ENCODE peak calls at places on chromosomes 2 and 18, in seven cellular contexts. G is kidney epithelial cell, B is WERI-Rb-1, W is left ventricle myocardium inferior, R is AG04450, Y is astrocyte of the cerebellum, O is pancreas. A is an unnamed sample.

GRCh38 chr2:33291278-33292013 is 185.0 kb upstream of the RASGRP3 start:
- DNase-seq in R (peak), B (no peak), G (peak), W (no peak), Y (peak), O (peak), A (no peak)

GRCh38 chr2:70596739-70597138 is 43.1 kb upstream of the TGFA start:
- DNase-seq in O (no peak), Y (no peak), G (peak), W (no peak), R (no peak), B (no peak), A (no peak)

GRCh38 chr18:56647071-56647470 is 4.1 kb upstream of the WDR7 start:
- DNase-seq in O (no peak), B (no peak), W (no peak), G (no peak), Y (no peak), R (no peak), A (no peak)

GRCh38 chr2:180747728-180748127 is 232.7 kb upstream of the UBE2E3 start:
- DNase-seq in O (no peak), R (no peak), B (no peak), G (peak), Y (no peak), W (no peak), A (no peak)

GRCh38 chr2:10533811-10534321 is 85.7 kb upstream of the ODC1 start:
- DNase-seq in B (no peak), W (no peak), O (no peak), G (peak), R (no peak), Y (peak), A (peak)

GRCh38 chr2:133097666-133098065 is 427.7 kb upstream of the LYPD1 start:
- DNase-seq in O (no peak), W (no peak), G (no peak), R (no peak), B (no peak), Y (no peak), A (no peak)

GRCh38 chr2:239157766-239158165 is 243.1 kb downstream of the HDAC4 start:
- DNase-seq in G (peak), O (no peak), Y (no peak), W (peak), R (no peak), B (peak), A (no peak)

GRCh38 chr2:16958266-16958665 is 292.6 kb upstream of the CYRIA start:
- DNase-seq in Y (no peak), R (no peak), W (no peak), G (no peak), O (no peak), B (no peak), A (no peak)

GRCh38 chr18:33404244-33404873 is 36.2 kb downstream of the CCDC178 start:
- DNase-seq in W (no peak), G (no peak), Y (no peak), O (no peak), R (no peak), B (no peak), A (no peak)
- TF ChIP-seq CTCF in W (peak), G (peak), Y (no peak), O (no peak), R (peak), B (no peak), A (no peak)

GRCh38 chr2:6518361-6518760 is 347.3 kb downstream of the CMPK2 start:
- DNase-seq in Y (no peak), O (no peak), R (no peak), B (no peak), W (no peak), G (no peak), A (no peak)

GRCh38 chr2:6512584-6512983 is 353.1 kb downstream of the CMPK2 start:
- DNase-seq in Y (no peak), G (no peak), O (no peak), R (no peak), B (no peak), W (no peak), A (no peak)

GRCh38 chr2:6516674-6517073 is 349.0 kb downstream of the CMPK2 start:
- DNase-seq in G (no peak), W (no peak), R (no peak), O (no peak), B (no peak), Y (no peak), A (no peak)
- TF ChIP-seq CTCF in G (no peak), W (no peak), R (no peak), O (no peak), B (no peak), Y (no peak), A (no peak)

GRCh38 chr2:113962692-113963480 is 73.0 kb downstream of the ACTR3 start:
- DNase-seq in G (no peak), O (no peak), Y (peak), R (peak), B (no peak), W (no peak), A (no peak)

GRCh38 chr2:113964436-113964835 is 74.5 kb downstream of the ACTR3 start:
- DNase-seq in O (no peak), R (no peak), G (no peak), B (no peak), W (no peak), Y (no peak), A (no peak)

GRCh38 chr2:113965228-113965627 is 75.3 kb downstream of the ACTR3 start:
- DNase-seq in W (no peak), B (no peak), G (no peak), O (no peak), R (no peak), Y (no peak), A (no peak)

GRCh38 chr2:113965644-113966043 is 75.8 kb downstream of the ACTR3 start:
- DNase-seq in Y (no peak), O (no peak), W (no peak), B (peak), G (no peak), R (no peak), A (no peak)

DNA sequence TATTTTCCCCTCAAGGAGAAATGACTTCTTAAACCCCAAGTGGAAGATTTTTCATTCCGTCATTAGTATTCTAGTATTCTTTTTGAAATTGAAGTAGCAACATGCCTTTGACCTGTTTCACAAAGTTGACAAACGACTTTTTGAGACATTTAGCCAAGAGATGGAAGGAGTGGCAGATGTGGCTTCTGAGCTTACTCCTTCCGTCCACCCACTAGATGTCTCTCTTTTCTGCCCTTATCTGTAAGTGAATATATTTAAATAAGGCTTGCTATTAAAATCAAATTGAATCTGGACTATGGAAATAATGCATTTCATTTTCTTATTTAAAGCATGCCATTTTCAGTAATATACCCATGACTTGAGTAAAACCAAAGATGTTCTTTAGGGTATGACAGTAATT is 74.1 kb downstream of the ACTR3 start:
- DNase-seq in G (no peak), Y (no peak), B (no peak), R (no peak), W (no peak), O (no peak), A (no peak)
- TF ChIP-seq CTCF in G (no peak), Y (peak), B (no peak), R (peak), W (no peak), O (no peak), A (peak)

GRCh38 chr2:61712060-61712459 is 141.8 kb downstream of the FAM161A start:
- DNase-seq in O (no peak), Y (no peak), W (no peak), R (no peak), B (no peak), G (no peak), A (no peak)
- TF ChIP-seq CTCF in O (no peak), Y (no peak), W (no peak), R (no peak), B (no peak), G (no peak), A (no peak)

GRCh38 chr18:46213295-46213694 is 109.1 kb downstream of the HAUS1 start:
- DNase-seq in W (no peak), R (no peak), Y (no peak), B (no peak), G (no peak), O (no peak), A (no peak)
- TF ChIP-seq CTCF in W (peak), R (peak), Y (peak), B (no peak), G (peak), O (no peak), A (peak)

A was measured in AG09309.